ENCODE peak calls at places on chromosomes 1 and 21, in seven cellular contexts. One of them, this sample, is unnamed.
A peak's percentile ranks its signal among the peaks of the same experiment; 100 is the strongest.

GRCh38 chr21:28822882-28823335 is 169.8 kb downstream of the LTN1 start:
- DNase-seq in IMR-90: peak; percentile 21
- DNase-seq in suprapubic skin: no peak
- DNase-seq in ovary: no peak
- DNase-seq in Peyer's patch: no peak
- DNase-seq in body of pancreas: no peak
- DNase-seq in adrenal gland: no peak
- DNase-seq in this sample: peak; percentile 16

GRCh38 chr1:183548136-183548535 is 42.1 kb downstream of the NCF2 start:
- DNase-seq in Peyer's patch: no peak
- DNase-seq in suprapubic skin: no peak
- DNase-seq in IMR-90: no peak
- DNase-seq in ovary: no peak
- DNase-seq in adrenal gland: no peak
- DNase-seq in body of pancreas: no peak
- DNase-seq in this sample: no peak

GRCh38 chr21:25956993-25957714 is 213.4 kb downstream of the APP start:
- DNase-seq in suprapubic skin: no peak
- DNase-seq in Peyer's patch: no peak
- DNase-seq in body of pancreas: no peak
- DNase-seq in ovary: no peak
- DNase-seq in IMR-90: peak; percentile 86
- DNase-seq in adrenal gland: peak; percentile 52
- DNase-seq in this sample: no peak

GRCh38 chr1:68213843-68214242 is 18.5 kb downstream of the WLS start:
- DNase-seq in body of pancreas: peak; percentile 73
- DNase-seq in IMR-90: peak; percentile 58
- DNase-seq in Peyer's patch: peak; percentile 49
- DNase-seq in adrenal gland: peak; percentile 50
- DNase-seq in suprapubic skin: peak; percentile 88
- DNase-seq in ovary: peak; percentile 75
- DNase-seq in this sample: peak; percentile 64

GRCh38 chr1:179105393-179105792 is 23.5 kb downstream of the TOR3A start:
- DNase-seq in IMR-90: no peak
- DNase-seq in Peyer's patch: no peak
- DNase-seq in adrenal gland: no peak
- DNase-seq in suprapubic skin: no peak
- DNase-seq in body of pancreas: no peak
- DNase-seq in ovary: no peak
- DNase-seq in this sample: no peak

GRCh38 chr1:192554904-192555303 is 20.7 kb upstream of the RGS1 start:
- DNase-seq in adrenal gland: no peak
- DNase-seq in Peyer's patch: no peak
- DNase-seq in body of pancreas: no peak
- DNase-seq in suprapubic skin: no peak
- DNase-seq in ovary: no peak
- DNase-seq in IMR-90: no peak
- DNase-seq in this sample: no peak

GRCh38 chr21:44817914-44818635 is at the start of gene SUMO3:
- DNase-seq in adrenal gland: peak; percentile 82
- DNase-seq in IMR-90: peak; percentile 76
- DNase-seq in ovary: peak; percentile 81
- DNase-seq in body of pancreas: peak; percentile 79
- DNase-seq in suprapubic skin: no peak
- DNase-seq in Peyer's patch: peak; percentile 91
- DNase-seq in this sample: peak; percentile 60

GRCh38 chr1:91783423-91784162 is 102.4 kb downstream of the TGFBR3 start:
- DNase-seq in suprapubic skin: no peak
- DNase-seq in IMR-90: peak; percentile 69
- DNase-seq in adrenal gland: no peak
- DNase-seq in Peyer's patch: no peak
- DNase-seq in ovary: no peak
- DNase-seq in body of pancreas: no peak
- DNase-seq in this sample: no peak

GRCh38 chr21:42219606-42220137 is 732 bp downstream of the ABCG1 start:
- DNase-seq in Peyer's patch: peak; percentile 69
- DNase-seq in adrenal gland: peak; percentile 60
- DNase-seq in suprapubic skin: peak; percentile 86
- DNase-seq in ovary: no peak
- DNase-seq in body of pancreas: peak; percentile 22
- DNase-seq in IMR-90: peak; percentile 5
- DNase-seq in this sample: no peak

GRCh38 chr1:147600119-147601111 is 59.1 kb downstream of the BCL9 start:
- DNase-seq in suprapubic skin: no peak
- DNase-seq in ovary: no peak
- DNase-seq in body of pancreas: no peak
- DNase-seq in adrenal gland: no peak
- DNase-seq in Peyer's patch: no peak
- DNase-seq in IMR-90: peak; percentile 70
- DNase-seq in this sample: no peak
- TF ChIP-seq CTCF in suprapubic skin: no peak
- TF ChIP-seq CTCF in ovary: no peak
- TF ChIP-seq CTCF in body of pancreas: no peak
- TF ChIP-seq CTCF in adrenal gland: no peak
- TF ChIP-seq CTCF in Peyer's patch: no peak
- TF ChIP-seq CTCF in IMR-90: no peak
- TF ChIP-seq CTCF in this sample: peak; percentile 51

GRCh38 chr1:228206582-228207351 is 1.1 kb upstream of the OBSCN start:
- DNase-seq in suprapubic skin: peak; percentile 75
- DNase-seq in body of pancreas: no peak
- DNase-seq in Peyer's patch: no peak
- DNase-seq in IMR-90: no peak
- DNase-seq in ovary: no peak
- DNase-seq in adrenal gland: no peak
- DNase-seq in this sample: no peak

GRCh38 chr1:228208831-228209524 is 1.1 kb downstream of the OBSCN start:
- DNase-seq in ovary: no peak
- DNase-seq in Peyer's patch: no peak
- DNase-seq in body of pancreas: no peak
- DNase-seq in IMR-90: no peak
- DNase-seq in adrenal gland: no peak
- DNase-seq in suprapubic skin: peak; percentile 59
- DNase-seq in this sample: no peak

GRCh38 chr1:228207381-228207810 is 448 bp upstream of the OBSCN start:
- DNase-seq in suprapubic skin: peak; percentile 75
- DNase-seq in IMR-90: no peak
- DNase-seq in ovary: no peak
- DNase-seq in body of pancreas: no peak
- DNase-seq in adrenal gland: no peak
- DNase-seq in Peyer's patch: no peak
- DNase-seq in this sample: no peak

GRCh38 chr1:228209657-228210056 is 1.8 kb downstream of the OBSCN start:
- DNase-seq in adrenal gland: no peak
- DNase-seq in body of pancreas: no peak
- DNase-seq in IMR-90: no peak
- DNase-seq in suprapubic skin: peak; percentile 32
- DNase-seq in Peyer's patch: no peak
- DNase-seq in ovary: no peak
- DNase-seq in this sample: no peak

DNA sequence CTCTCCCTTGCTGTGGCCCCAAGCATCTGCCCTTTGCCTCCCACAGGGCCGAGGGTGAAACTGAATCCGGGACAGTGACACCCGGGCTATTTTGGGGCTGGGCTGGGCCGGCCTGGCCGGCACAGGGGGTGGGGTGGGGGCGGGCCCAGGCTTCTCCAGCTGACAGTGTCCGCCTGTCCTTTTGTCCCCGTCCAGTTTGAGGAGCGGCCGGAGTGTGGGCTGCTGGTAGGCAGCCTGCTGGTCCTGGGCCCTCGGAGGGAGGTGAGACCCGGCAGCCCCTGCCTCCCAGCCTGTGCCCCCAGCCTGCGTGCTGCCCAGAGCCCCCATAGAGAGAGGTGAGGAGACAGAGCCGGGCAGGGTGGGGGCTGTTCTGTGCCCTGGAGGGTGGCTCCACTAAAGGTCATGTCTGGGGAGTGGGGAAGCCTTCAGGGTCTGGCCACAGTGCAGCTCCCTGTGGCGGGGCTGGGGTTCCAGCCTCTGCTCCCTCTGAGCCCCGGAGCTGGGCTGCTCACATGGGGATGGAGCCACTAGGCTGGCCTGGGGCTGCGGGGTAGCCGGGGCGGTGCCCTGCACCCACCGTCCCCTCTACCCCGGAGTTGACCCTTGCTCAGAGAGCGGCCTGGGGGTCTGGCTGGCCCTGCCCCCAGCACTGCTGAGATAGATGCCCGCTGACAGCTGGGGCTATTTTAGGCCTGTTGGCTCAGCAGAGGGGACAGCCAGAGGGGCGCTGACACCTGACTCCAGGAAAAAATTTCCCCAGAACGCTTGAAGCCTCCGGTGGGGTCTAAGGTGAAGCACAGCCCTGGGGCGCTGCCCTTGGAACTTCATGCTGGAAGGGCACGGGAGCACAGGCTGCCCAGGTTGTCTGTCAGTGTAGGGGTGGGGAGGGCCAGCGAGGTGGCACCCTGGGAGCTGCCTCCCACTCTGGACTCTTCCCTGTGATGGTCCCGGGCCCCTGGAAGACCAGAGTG is at the start of gene OBSCN:
- DNase-seq in ovary: no peak
- DNase-seq in body of pancreas: no peak
- DNase-seq in adrenal gland: no peak
- DNase-seq in Peyer's patch: no peak
- DNase-seq in IMR-90: no peak
- DNase-seq in suprapubic skin: peak; percentile 75
- DNase-seq in this sample: no peak
- TF ChIP-seq POLR2A in ovary: no peak
- TF ChIP-seq POLR2A in body of pancreas: no peak
- TF ChIP-seq POLR2A in adrenal gland: no peak
- TF ChIP-seq POLR2A in Peyer's patch: no peak
- TF ChIP-seq POLR2A in IMR-90: no peak
- TF ChIP-seq POLR2A in suprapubic skin: no peak
- TF ChIP-seq POLR2A in this sample: no peak

DNA sequence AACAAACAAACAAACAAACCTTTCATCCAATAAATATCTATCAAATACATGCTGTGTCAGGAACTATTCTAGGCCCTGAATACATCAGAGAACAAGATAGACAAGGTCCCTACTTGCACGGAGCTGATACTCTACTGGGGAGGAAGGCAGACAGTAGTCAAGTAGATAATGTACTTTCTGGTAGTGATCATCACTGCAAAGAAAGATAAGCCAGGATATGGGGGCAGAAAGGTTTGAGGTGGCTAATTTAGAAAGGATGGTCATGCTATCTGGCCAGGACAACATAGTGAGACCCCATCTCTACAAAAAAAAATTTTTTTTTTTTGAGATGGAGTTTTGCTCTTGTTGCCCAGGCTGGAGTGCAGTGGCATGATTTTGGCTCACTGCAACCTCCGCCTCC is 9.3 kb upstream of the MEX3A start:
- DNase-seq in Peyer's patch: no peak
- DNase-seq in IMR-90: no peak
- DNase-seq in body of pancreas: no peak
- DNase-seq in suprapubic skin: no peak
- DNase-seq in adrenal gland: no peak
- DNase-seq in ovary: no peak
- DNase-seq in this sample: no peak
- H3K36me3 ChIP-seq in Peyer's patch: no peaks in the 10 kb centered on the region
- H3K36me3 ChIP-seq in IMR-90: peaks cover 6% of the 10 kb centered on the region
- H3K36me3 ChIP-seq in body of pancreas: no peaks in the 10 kb centered on the region
- H3K36me3 ChIP-seq in suprapubic skin: no peaks in the 10 kb centered on the region
- H3K36me3 ChIP-seq in adrenal gland: no peaks in the 10 kb centered on the region
- H3K36me3 ChIP-seq in ovary: no peaks in the 10 kb centered on the region
- H3K36me3 ChIP-seq in this sample: no peaks in the 10 kb centered on the region

GRCh38 chr1:229229721-229230135 is 41.2 kb upstream of the RAB4A start:
- DNase-seq in suprapubic skin: peak; percentile 85
- DNase-seq in body of pancreas: peak; percentile 79
- DNase-seq in IMR-90: no peak
- DNase-seq in Peyer's patch: no peak
- DNase-seq in adrenal gland: peak; percentile 59
- DNase-seq in ovary: peak; percentile 82
- DNase-seq in this sample: peak; percentile 88

GRCh38 chr1:229230893-229231753 is 39.8 kb upstream of the RAB4A start:
- DNase-seq in ovary: no peak
- DNase-seq in Peyer's patch: no peak
- DNase-seq in suprapubic skin: no peak
- DNase-seq in body of pancreas: no peak
- DNase-seq in IMR-90: no peak
- DNase-seq in adrenal gland: no peak
- DNase-seq in this sample: no peak

GRCh38 chr1:229230136-229230892 is 40.6 kb upstream of the RAB4A start:
- DNase-seq in body of pancreas: no peak
- DNase-seq in suprapubic skin: no peak
- DNase-seq in Peyer's patch: no peak
- DNase-seq in IMR-90: no peak
- DNase-seq in adrenal gland: no peak
- DNase-seq in ovary: no peak
- DNase-seq in this sample: no peak

GRCh38 chr1:229229137-229229720 is 41.7 kb upstream of the RAB4A start:
- DNase-seq in ovary: no peak
- DNase-seq in suprapubic skin: no peak
- DNase-seq in body of pancreas: peak; percentile 42
- DNase-seq in IMR-90: no peak
- DNase-seq in Peyer's patch: no peak
- DNase-seq in adrenal gland: no peak
- DNase-seq in this sample: no peak

DNA sequence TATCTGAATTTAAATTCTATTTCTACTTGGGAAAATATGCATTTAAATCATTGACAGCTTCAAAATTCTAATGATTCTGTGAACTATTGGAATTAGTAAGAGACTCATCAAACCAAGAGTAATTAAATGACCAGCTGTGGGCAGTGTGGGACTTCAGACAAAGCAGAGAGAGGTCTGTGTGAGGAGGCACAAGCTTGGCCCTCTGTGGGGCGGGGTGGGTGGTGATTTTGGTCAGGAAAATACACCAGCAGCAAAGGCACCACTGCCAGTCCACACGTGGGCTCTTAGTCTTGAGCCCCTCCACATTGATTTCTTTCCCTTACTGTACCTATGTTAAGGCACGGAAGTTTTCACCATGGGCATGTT is 39.2 kb upstream of the RAB4A start:
- DNase-seq in adrenal gland: no peak
- DNase-seq in suprapubic skin: no peak
- DNase-seq in ovary: no peak
- DNase-seq in IMR-90: no peak
- DNase-seq in body of pancreas: no peak
- DNase-seq in Peyer's patch: no peak
- DNase-seq in this sample: no peak
- TF ChIP-seq CTCF in adrenal gland: no peak
- TF ChIP-seq CTCF in suprapubic skin: no peak
- TF ChIP-seq CTCF in ovary: no peak
- TF ChIP-seq CTCF in IMR-90: no peak
- TF ChIP-seq CTCF in body of pancreas: no peak
- TF ChIP-seq CTCF in Peyer's patch: no peak
- TF ChIP-seq CTCF in this sample: peak; percentile 36